ENCODE peak calls at places on chromosomes 7 and 10, in seven cellular contexts. Q is H1, L is transverse colon, I is suprapubic skin, E is GM12878, K is stomach, R is SK-N-SH. C is an unnamed sample.

GRCh38 chr10:123402656-123403055 is 248.5 kb downstream of the BUB3 start:
- DNase-seq in Q (no peak), L (peak; percentile 32), I (no peak), E (peak; percentile 97), K (no peak), R (no peak), C (no peak)

GRCh38 chr7:69395072-69395714 is 203.1 kb upstream of the AUTS2 start:
- DNase-seq in Q (no peak), L (no peak), I (no peak), E (no peak), K (no peak), R (no peak), C (no peak)

GRCh38 chr7:55065511-55066229 is 46.9 kb downstream of the EGFR start:
- DNase-seq in Q (no peak), L (no peak), I (no peak), E (peak; percentile 38), K (no peak), R (no peak), C (no peak)

GRCh38 chr7:106085015-106085414 is 27.1 kb downstream of the SYPL1 start:
- DNase-seq in Q (no peak), L (no peak), I (no peak), E (no peak), K (no peak), R (no peak), C (no peak)

GRCh38 chr10:79222186-79222585 is 125.1 kb upstream of the PPIF start:
- DNase-seq in Q (no peak), L (no peak), I (no peak), E (no peak), K (no peak), R (no peak), C (peak; percentile 74)

GRCh38 chr7:127581716-127582115 is 3.7 kb downstream of the GCC1 start:
- DNase-seq in Q (no peak), L (no peak), I (no peak), E (no peak), K (no peak), R (no peak), C (no peak)

GRCh38 chr10:43407576-43408330 is 1.2 kb downstream of the HNRNPF start:
- DNase-seq in Q (peak; percentile 71), L (peak; percentile 93), I (peak; percentile 94), E (no peak), K (peak; percentile 94), R (peak; percentile 85), C (peak; percentile 98)

GRCh38 chr7:55517191-55517633 is 55.1 kb downstream of the VOPP1 start:
- DNase-seq in Q (no peak), L (no peak), I (no peak), E (peak; percentile 79), K (no peak), R (no peak), C (no peak)

GRCh38 chr7:105760549-105761447 is 115.6 kb downstream of the ATXN7L1 start:
- DNase-seq in Q (no peak), L (no peak), I (no peak), E (no peak), K (no peak), R (no peak), C (no peak)

GRCh38 chr10:99403674-99404073 is 26.8 kb downstream of the GOT1 start:
- DNase-seq in Q (no peak), L (no peak), I (no peak), E (no peak), K (no peak), R (no peak), C (no peak)

GRCh38 chr7:114533151-114533550 is 118.5 kb downstream of the FOXP2 start:
- DNase-seq in Q (no peak), L (no peak), I (no peak), E (no peak), K (no peak), R (no peak), C (no peak)

GRCh38 chr10:114470956-114471905 is 66.9 kb upstream of the AFAP1L2 start:
- DNase-seq in Q (peak; percentile 58), L (peak; percentile 74), I (no peak), E (peak; percentile 24), K (peak; percentile 73), R (peak; percentile 76), C (peak; percentile 76)
- TF ChIP-seq POLR2AphosphoS5 in Q (no peak), L (no peak), I (no peak), E (no peak), K (peak; percentile 64), R (no peak), C (no peak)

GRCh38 chr7:95623788-95624187 is 27.5 kb upstream of the PDK4 start:
- DNase-seq in Q (no peak), L (no peak), I (no peak), E (no peak), K (no peak), R (no peak), C (no peak)

GRCh38 chr7:95630702-95631458 is 34.6 kb upstream of the PDK4 start:
- DNase-seq in Q (no peak), L (no peak), I (no peak), E (no peak), K (no peak), R (no peak), C (no peak)

GRCh38 chr7:95632609-95633008 is 36.3 kb upstream of the PDK4 start:
- DNase-seq in Q (no peak), L (no peak), I (no peak), E (no peak), K (no peak), R (no peak), C (no peak)

GRCh38 chr7:95631545-95631944 is 35.2 kb upstream of the PDK4 start:
- DNase-seq in Q (no peak), L (no peak), I (no peak), E (no peak), K (no peak), R (no peak), C (no peak)

GRCh38 chr7:95628831-95629439 is 32.6 kb upstream of the PDK4 start:
- DNase-seq in Q (no peak), L (no peak), I (no peak), E (no peak), K (no peak), R (no peak), C (no peak)
- TF ChIP-seq EP300 in Q (no peak), L (peak; percentile 95), I (no peak), E (no peak), K (peak; percentile 75), R (no peak), C (peak; percentile 86)

GRCh38 chr10:5242585-5242984 is 45.9 kb downstream of the AKR1C4 start:
- DNase-seq in Q (no peak), L (no peak), I (no peak), E (no peak), K (no peak), R (no peak), C (no peak)
- TF ChIP-seq POLR2AphosphoS5 in Q (no peak), L (no peak), I (no peak), E (no peak), K (no peak), R (no peak), C (no peak)

GRCh38 chr7:2512713-2513112 is 6.9 kb upstream of the LFNG start:
- DNase-seq in Q (no peak), L (no peak), I (no peak), E (no peak), K (no peak), R (no peak), C (no peak)

GRCh38 chr7:2511769-2512168 is 7.8 kb upstream of the LFNG start:
- DNase-seq in Q (no peak), L (no peak), I (no peak), E (no peak), K (no peak), R (no peak), C (no peak)

GRCh38 chr7:2512179-2512644 is 7.4 kb upstream of the LFNG start:
- DNase-seq in Q (no peak), L (peak; percentile 42), I (no peak), E (no peak), K (no peak), R (no peak), C (no peak)

GRCh38 chr7:2510130-2510776 is 9.3 kb upstream of the LFNG start:
- DNase-seq in Q (no peak), L (no peak), I (no peak), E (no peak), K (no peak), R (no peak), C (no peak)

DNA sequence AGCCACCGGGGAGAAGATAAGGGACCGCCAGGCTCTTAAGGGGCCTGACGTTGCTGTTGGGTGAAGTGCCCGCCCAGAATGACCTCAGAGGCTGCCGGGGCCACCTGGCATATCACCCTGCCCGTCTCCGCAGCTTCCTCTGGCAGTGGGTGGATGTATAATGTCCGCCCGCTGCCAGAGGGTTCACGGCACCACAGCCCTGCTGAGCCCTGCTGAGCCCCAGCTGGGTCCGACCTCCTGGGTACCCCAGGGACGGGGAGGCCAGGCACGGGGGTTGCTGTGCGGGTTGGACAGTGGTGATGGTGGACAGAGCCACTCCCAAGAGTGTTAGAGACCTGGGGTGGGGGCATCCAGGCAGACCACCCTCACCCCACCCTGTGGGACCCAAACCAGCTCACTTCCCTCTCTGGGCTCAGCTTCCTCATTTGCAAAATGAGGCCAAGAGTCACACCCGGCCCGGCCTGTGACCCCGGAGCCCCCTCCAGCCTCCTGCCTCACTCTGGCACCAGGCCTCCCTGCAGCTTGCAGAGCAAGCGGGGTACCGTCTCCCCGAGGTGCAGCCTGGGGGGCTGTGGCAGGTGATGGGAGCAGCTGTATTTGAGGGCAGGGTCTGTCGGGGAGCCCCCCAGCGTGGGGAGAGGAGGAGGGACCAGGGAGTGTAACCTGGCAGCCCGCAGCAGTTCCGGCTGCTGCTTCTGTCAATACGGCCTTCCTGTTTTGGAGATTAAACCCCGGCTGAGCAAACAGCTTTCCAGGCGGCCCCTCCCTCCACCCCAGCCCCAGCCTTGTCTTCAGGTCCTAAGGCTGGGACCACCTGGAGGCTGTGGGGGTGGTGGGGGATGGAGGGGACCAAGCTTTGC is 8.4 kb upstream of the LFNG start:
- DNase-seq in Q (no peak), L (peak; percentile 61), I (no peak), E (no peak), K (peak; percentile 69), R (no peak), C (no peak)
- TF ChIP-seq EP300 in Q (no peak), L (no peak), I (no peak), E (no peak), K (no peak), R (no peak), C (no peak)

GRCh38 chr10:103493911-103494877 is 689 bp downstream of the NEURL1 start:
- DNase-seq in Q (peak; percentile 65), L (no peak), I (no peak), E (no peak), K (no peak), R (peak; percentile 78), C (no peak)
- TF ChIP-seq POLR2AphosphoS5 in Q (no peak), L (no peak), I (no peak), E (no peak), K (no peak), R (no peak), C (no peak)

C was measured in sigmoid colon.